ENCODE peak calls at places on chromosomes 13 and 19, in eight cellular contexts. One of them, this sample, is unnamed. For H3K27me3, the result is how much of the 10 kb centered on the place peaks cover.

GRCh38 chr13:93118081-93118615 is 108.5 kb upstream of the GPC6 start:
- DNase-seq in heart right ventricle: no peak
- DNase-seq in psoas muscle: no peak
- DNase-seq in ascending aorta: no peak
- DNase-seq in thoracic aorta: no peak
- DNase-seq in colonic mucosa: no peak
- DNase-seq in PC-3: no peak
- DNase-seq in esophagus squamous epithelium: no peak
- DNase-seq in this sample: no peak

GRCh38 chr19:13835791-13836723 is 40.8 kb downstream of the ZSWIM4 start:
- DNase-seq in heart right ventricle: peak
- DNase-seq in psoas muscle: peak
- DNase-seq in ascending aorta: no peak
- DNase-seq in thoracic aorta: no peak
- DNase-seq in colonic mucosa: peak
- DNase-seq in PC-3: no peak
- DNase-seq in esophagus squamous epithelium: no peak
- DNase-seq in this sample: peak

GRCh38 chr19:56720281-56720680 is 48.7 kb upstream of the ZNF835 start:
- DNase-seq in heart right ventricle: peak
- DNase-seq in psoas muscle: peak
- DNase-seq in ascending aorta: no peak
- DNase-seq in thoracic aorta: no peak
- DNase-seq in colonic mucosa: no peak
- DNase-seq in PC-3: no peak
- DNase-seq in esophagus squamous epithelium: no peak
- DNase-seq in this sample: peak

GRCh38 chr13:89982406-89983085 is 1364.9 kb upstream of the MIR17HG start:
- DNase-seq in heart right ventricle: no peak
- DNase-seq in psoas muscle: no peak
- DNase-seq in ascending aorta: no peak
- DNase-seq in thoracic aorta: no peak
- DNase-seq in colonic mucosa: no peak
- DNase-seq in PC-3: no peak
- DNase-seq in esophagus squamous epithelium: no peak
- DNase-seq in this sample: no peak

GRCh38 chr13:30696278-30697176 is 38.8 kb upstream of the ALOX5AP start:
- DNase-seq in heart right ventricle: no peak
- DNase-seq in psoas muscle: peak
- DNase-seq in ascending aorta: no peak
- DNase-seq in thoracic aorta: no peak
- DNase-seq in colonic mucosa: peak
- DNase-seq in PC-3: no peak
- DNase-seq in esophagus squamous epithelium: no peak
- DNase-seq in this sample: peak

GRCh38 chr19:409006-409514 is at the start of gene C2CD4C:
- DNase-seq in heart right ventricle: no peak
- DNase-seq in psoas muscle: no peak
- DNase-seq in ascending aorta: no peak
- DNase-seq in thoracic aorta: no peak
- DNase-seq in colonic mucosa: no peak
- DNase-seq in PC-3: no peak
- DNase-seq in esophagus squamous epithelium: no peak
- DNase-seq in this sample: no peak

GRCh38 chr19:53897459-53897858 is 11.6 kb upstream of the CACNG7 start:
- DNase-seq in heart right ventricle: no peak
- DNase-seq in psoas muscle: no peak
- DNase-seq in ascending aorta: no peak
- DNase-seq in thoracic aorta: no peak
- DNase-seq in colonic mucosa: no peak
- DNase-seq in PC-3: no peak
- DNase-seq in esophagus squamous epithelium: no peak
- DNase-seq in this sample: no peak

GRCh38 chr19:6564393-6564792 is 26.6 kb downstream of the CD70 start:
- DNase-seq in heart right ventricle: no peak
- DNase-seq in psoas muscle: no peak
- DNase-seq in ascending aorta: no peak
- DNase-seq in thoracic aorta: no peak
- DNase-seq in colonic mucosa: no peak
- DNase-seq in PC-3: peak
- DNase-seq in esophagus squamous epithelium: no peak
- DNase-seq in this sample: no peak

GRCh38 chr19:46386151-46386550 is 27.2 kb downstream of the CCDC8 start:
- DNase-seq in heart right ventricle: no peak
- DNase-seq in psoas muscle: no peak
- DNase-seq in ascending aorta: no peak
- DNase-seq in thoracic aorta: no peak
- DNase-seq in colonic mucosa: no peak
- DNase-seq in PC-3: no peak
- DNase-seq in esophagus squamous epithelium: no peak
- DNase-seq in this sample: no peak

GRCh38 chr13:110014719-110015118 is 228.3 kb upstream of the IRS2 start:
- DNase-seq in heart right ventricle: no peak
- DNase-seq in psoas muscle: no peak
- DNase-seq in ascending aorta: no peak
- DNase-seq in thoracic aorta: no peak
- DNase-seq in colonic mucosa: no peak
- DNase-seq in PC-3: peak
- DNase-seq in esophagus squamous epithelium: no peak
- DNase-seq in this sample: no peak

GRCh38 chr19:49712397-49712859 is 21.5 kb downstream of the CPT1C start:
- DNase-seq in heart right ventricle: peak
- DNase-seq in psoas muscle: no peak
- DNase-seq in ascending aorta: no peak
- DNase-seq in thoracic aorta: no peak
- DNase-seq in colonic mucosa: peak
- DNase-seq in PC-3: peak
- DNase-seq in esophagus squamous epithelium: no peak
- DNase-seq in this sample: peak

GRCh38 chr13:40682449-40683240 is 16.2 kb upstream of the FOXO1 start:
- DNase-seq in heart right ventricle: no peak
- DNase-seq in psoas muscle: no peak
- DNase-seq in ascending aorta: no peak
- DNase-seq in thoracic aorta: no peak
- DNase-seq in colonic mucosa: no peak
- DNase-seq in PC-3: peak
- DNase-seq in esophagus squamous epithelium: no peak
- DNase-seq in this sample: no peak

GRCh38 chr19:35796645-35797542 is 15.8 kb downstream of the PRODH2 start:
- DNase-seq in heart right ventricle: no peak
- DNase-seq in psoas muscle: no peak
- DNase-seq in ascending aorta: no peak
- DNase-seq in thoracic aorta: no peak
- DNase-seq in colonic mucosa: no peak
- DNase-seq in PC-3: no peak
- DNase-seq in esophagus squamous epithelium: no peak
- DNase-seq in this sample: no peak

GRCh38 chr13:54945978-54946377 is 1917.4 kb downstream of the OLFM4 start:
- DNase-seq in heart right ventricle: no peak
- DNase-seq in psoas muscle: no peak
- DNase-seq in ascending aorta: no peak
- DNase-seq in thoracic aorta: no peak
- DNase-seq in colonic mucosa: no peak
- DNase-seq in PC-3: no peak
- DNase-seq in esophagus squamous epithelium: no peak
- DNase-seq in this sample: no peak

GRCh38 chr13:73717632-73718031 is 416.6 kb downstream of the KLF12 start:
- DNase-seq in heart right ventricle: no peak
- DNase-seq in psoas muscle: no peak
- DNase-seq in ascending aorta: no peak
- DNase-seq in thoracic aorta: no peak
- DNase-seq in colonic mucosa: no peak
- DNase-seq in PC-3: peak
- DNase-seq in esophagus squamous epithelium: no peak
- DNase-seq in this sample: no peak

GRCh38 chr19:41909706-41910105 is 18.5 kb downstream of the ERFL start:
- DNase-seq in heart right ventricle: no peak
- DNase-seq in psoas muscle: no peak
- DNase-seq in ascending aorta: no peak
- DNase-seq in thoracic aorta: no peak
- DNase-seq in colonic mucosa: no peak
- DNase-seq in PC-3: no peak
- DNase-seq in esophagus squamous epithelium: no peak
- DNase-seq in this sample: peak
- H3K27me3 ChIP-seq in heart right ventricle: under half
- H3K27me3 ChIP-seq in psoas muscle: under half
- H3K27me3 ChIP-seq in ascending aorta: under half
- H3K27me3 ChIP-seq in thoracic aorta: under half
- H3K27me3 ChIP-seq in colonic mucosa: under half
- H3K27me3 ChIP-seq in PC-3: under half
- H3K27me3 ChIP-seq in esophagus squamous epithelium: under half
- H3K27me3 ChIP-seq in this sample: under half

DNA sequence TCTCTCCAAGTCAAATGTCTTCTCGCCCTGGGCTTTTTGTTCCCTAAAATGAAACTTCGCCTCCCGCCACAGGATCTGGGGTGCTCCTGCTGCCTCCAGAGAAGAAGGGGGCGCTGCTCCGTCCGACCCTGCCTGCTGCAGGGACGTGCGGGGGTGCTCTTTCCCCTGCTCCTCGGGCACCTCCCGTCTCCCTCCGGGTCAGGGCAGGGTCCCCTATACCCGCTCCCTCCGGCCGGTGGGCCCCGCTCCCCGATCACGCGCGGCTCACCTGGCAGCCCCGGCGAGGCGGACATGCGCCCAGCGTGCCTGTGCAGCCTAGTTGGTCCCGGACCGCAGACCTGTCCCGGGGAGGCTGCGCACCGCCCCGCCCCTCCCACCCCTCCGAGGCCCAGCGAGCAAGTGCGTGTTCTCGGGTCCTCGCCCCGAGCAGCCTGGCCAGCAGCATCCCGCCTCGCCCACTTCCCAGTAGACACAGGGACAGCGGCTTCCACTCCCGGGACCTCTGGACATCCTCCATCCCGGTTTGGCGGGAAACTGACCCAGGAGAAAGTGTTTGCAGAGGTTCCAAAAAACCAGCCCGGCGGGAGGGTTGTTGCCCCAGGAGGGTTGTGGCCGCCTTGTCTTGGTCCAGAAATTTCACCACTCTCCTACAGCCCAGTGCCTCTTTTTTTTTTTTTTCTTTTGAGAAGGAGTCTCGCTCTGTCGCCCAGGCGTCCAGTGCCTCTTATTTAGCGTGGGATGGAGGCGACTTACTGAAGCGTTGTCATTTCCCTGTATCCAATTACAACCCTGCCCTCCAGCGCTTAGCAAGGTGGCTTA is at the start of gene OXGR1:
- DNase-seq in heart right ventricle: no peak
- DNase-seq in psoas muscle: peak
- DNase-seq in ascending aorta: no peak
- DNase-seq in thoracic aorta: no peak
- DNase-seq in colonic mucosa: peak
- DNase-seq in PC-3: no peak
- DNase-seq in esophagus squamous epithelium: no peak
- DNase-seq in this sample: no peak
- H3K27me3 ChIP-seq in heart right ventricle: half or more
- H3K27me3 ChIP-seq in psoas muscle: under half
- H3K27me3 ChIP-seq in ascending aorta: under half
- H3K27me3 ChIP-seq in thoracic aorta: under half
- H3K27me3 ChIP-seq in colonic mucosa: under half
- H3K27me3 ChIP-seq in PC-3: half or more
- H3K27me3 ChIP-seq in esophagus squamous epithelium: under half
- H3K27me3 ChIP-seq in this sample: under half

GRCh38 chr19:33862991-33863390 is 66.3 kb downstream of the KCTD15 start:
- DNase-seq in heart right ventricle: peak
- DNase-seq in psoas muscle: no peak
- DNase-seq in ascending aorta: no peak
- DNase-seq in thoracic aorta: no peak
- DNase-seq in colonic mucosa: no peak
- DNase-seq in PC-3: no peak
- DNase-seq in esophagus squamous epithelium: no peak
- DNase-seq in this sample: no peak
- H3K27me3 ChIP-seq in heart right ventricle: under half
- H3K27me3 ChIP-seq in psoas muscle: under half
- H3K27me3 ChIP-seq in ascending aorta: under half
- H3K27me3 ChIP-seq in thoracic aorta: under half
- H3K27me3 ChIP-seq in colonic mucosa: under half
- H3K27me3 ChIP-seq in PC-3: under half
- H3K27me3 ChIP-seq in esophagus squamous epithelium: under half
- H3K27me3 ChIP-seq in this sample: under half

DNA sequence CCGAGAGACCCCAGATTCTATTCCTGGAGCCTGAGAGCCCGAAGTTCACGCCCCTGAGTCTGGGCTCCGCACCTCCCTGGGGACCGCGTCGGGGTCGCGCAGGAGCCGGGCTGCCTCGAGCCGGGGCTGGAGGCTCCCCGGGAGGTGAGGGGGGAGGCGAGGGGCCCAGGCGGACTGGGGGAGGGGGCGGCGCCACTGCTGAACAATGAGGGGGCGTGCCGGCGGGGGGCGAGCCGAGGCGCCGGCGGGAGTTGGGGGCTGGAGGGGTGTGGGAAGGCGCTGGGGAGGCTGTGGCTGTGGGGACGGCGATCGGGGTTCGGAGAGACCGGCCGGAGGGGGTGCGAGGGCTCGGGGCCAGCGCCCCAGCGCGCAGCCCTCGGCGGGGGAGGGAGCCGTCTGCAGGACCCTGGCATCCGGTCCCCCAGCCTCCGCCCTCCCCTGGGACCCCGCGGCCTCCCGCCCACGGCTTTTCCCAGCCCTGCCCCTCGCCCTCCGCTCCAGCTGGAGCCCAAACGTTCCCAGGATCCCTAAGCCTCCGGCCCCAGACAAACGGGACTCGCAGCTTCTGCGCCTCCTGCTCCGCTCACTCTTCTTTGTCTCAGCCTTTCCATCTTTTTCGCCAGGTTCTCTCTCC is 917 bp downstream of the PLEKHG2 start:
- DNase-seq in heart right ventricle: peak
- DNase-seq in psoas muscle: peak
- DNase-seq in ascending aorta: no peak
- DNase-seq in thoracic aorta: no peak
- DNase-seq in colonic mucosa: peak
- DNase-seq in PC-3: no peak
- DNase-seq in esophagus squamous epithelium: no peak
- DNase-seq in this sample: peak
- H3K27me3 ChIP-seq in heart right ventricle: under half
- H3K27me3 ChIP-seq in psoas muscle: under half
- H3K27me3 ChIP-seq in ascending aorta: under half
- H3K27me3 ChIP-seq in thoracic aorta: under half
- H3K27me3 ChIP-seq in colonic mucosa: under half
- H3K27me3 ChIP-seq in PC-3: under half
- H3K27me3 ChIP-seq in esophagus squamous epithelium: under half
- H3K27me3 ChIP-seq in this sample: under half

This sample was measured in right cardiac atrium.